ENCODE peak calls at places on chromosomes 13 and 19, in five cellular contexts. I is heart right ventricle, M is ascending aorta, Q is colonic mucosa, U is IMR-90. B is an unnamed sample.

GRCh38 chr13:113951246-113951999 is 22.5 kb downstream of the C13orf46 start:
- DNase-seq in I (peak; percentile 83), M (peak; percentile 30), Q (peak; percentile 85), U (peak; percentile 45), B (peak; percentile 90)

GRCh38 chr13:100439247-100439955 is 149.2 kb downstream of the GGACT start:
- DNase-seq in I (no peak), M (no peak), Q (no peak), U (no peak), B (no peak)

GRCh38 chr19:28349604-28350003 is 863.3 kb downstream of the UQCRFS1 start:
- DNase-seq in I (no peak), M (no peak), Q (no peak), U (no peak), B (no peak)

GRCh38 chr19:6677924-6678689 is 8.1 kb upstream of the TNFSF14 start:
- DNase-seq in I (no peak), M (no peak), Q (peak; percentile 37), U (no peak), B (peak; percentile 68)

GRCh38 chr19:50794074-50794777 is 4.0 kb downstream of the ACP4 start:
- DNase-seq in I (no peak), M (no peak), Q (peak; percentile 47), U (no peak), B (no peak)

GRCh38 chr13:79628463-79628862 is 147.5 kb downstream of the NDFIP2 start:
- DNase-seq in I (no peak), M (no peak), Q (no peak), U (no peak), B (no peak)

GRCh38 chr13:33349314-33349995 is 63.9 kb upstream of the STARD13 start:
- DNase-seq in I (peak; percentile 23), M (peak; percentile 24), Q (peak; percentile 63), U (no peak), B (peak; percentile 20)

GRCh38 chr19:19643158-19644053 is at the start of gene GMIP:
- DNase-seq in I (peak; percentile 72), M (no peak), Q (peak; percentile 92), U (peak; percentile 29), B (peak; percentile 93)

GRCh38 chr13:75647126-75647784 is 11.1 kb downstream of the LMO7 start:
- DNase-seq in I (no peak), M (no peak), Q (no peak), U (peak; percentile 55), B (no peak)

GRCh38 chr19:49335784-49336481 is 727 bp downstream of the CD37 start:
- DNase-seq in I (no peak), M (no peak), Q (no peak), U (no peak), B (no peak)

GRCh38 chr19:47324502-47324901 is 7.5 kb upstream of the C5AR2 start:
- DNase-seq in I (peak; percentile 44), M (no peak), Q (no peak), U (no peak), B (peak; percentile 77)

GRCh38 chr13:24264976-24265375 is 44.4 kb upstream of the C1QTNF9 start:
- DNase-seq in I (no peak), M (no peak), Q (no peak), U (no peak), B (no peak)
- H3K27ac ChIP-seq in I (peak overlapping the region; percentile 45), M (no peak overlapping the region), Q (peak overlapping the region; percentile 6), U (no peak overlapping the region), B (no peak overlapping the region)

GRCh38 chr19:55253264-55253663 is 5.6 kb downstream of the PPP6R1 start:
- DNase-seq in I (no peak), M (no peak), Q (no peak), U (no peak), B (no peak)

GRCh38 chr19:55252760-55253159 is 6.1 kb downstream of the PPP6R1 start:
- DNase-seq in I (no peak), M (no peak), Q (no peak), U (no peak), B (no peak)

GRCh38 chr19:55249841-55250240 is 9.0 kb downstream of the PPP6R1 start:
- DNase-seq in I (no peak), M (no peak), Q (no peak), U (no peak), B (no peak)

GRCh38 chr19:55250262-55251036 is 8.4 kb downstream of the PPP6R1 start:
- DNase-seq in I (no peak), M (no peak), Q (no peak), U (no peak), B (no peak)

DNA sequence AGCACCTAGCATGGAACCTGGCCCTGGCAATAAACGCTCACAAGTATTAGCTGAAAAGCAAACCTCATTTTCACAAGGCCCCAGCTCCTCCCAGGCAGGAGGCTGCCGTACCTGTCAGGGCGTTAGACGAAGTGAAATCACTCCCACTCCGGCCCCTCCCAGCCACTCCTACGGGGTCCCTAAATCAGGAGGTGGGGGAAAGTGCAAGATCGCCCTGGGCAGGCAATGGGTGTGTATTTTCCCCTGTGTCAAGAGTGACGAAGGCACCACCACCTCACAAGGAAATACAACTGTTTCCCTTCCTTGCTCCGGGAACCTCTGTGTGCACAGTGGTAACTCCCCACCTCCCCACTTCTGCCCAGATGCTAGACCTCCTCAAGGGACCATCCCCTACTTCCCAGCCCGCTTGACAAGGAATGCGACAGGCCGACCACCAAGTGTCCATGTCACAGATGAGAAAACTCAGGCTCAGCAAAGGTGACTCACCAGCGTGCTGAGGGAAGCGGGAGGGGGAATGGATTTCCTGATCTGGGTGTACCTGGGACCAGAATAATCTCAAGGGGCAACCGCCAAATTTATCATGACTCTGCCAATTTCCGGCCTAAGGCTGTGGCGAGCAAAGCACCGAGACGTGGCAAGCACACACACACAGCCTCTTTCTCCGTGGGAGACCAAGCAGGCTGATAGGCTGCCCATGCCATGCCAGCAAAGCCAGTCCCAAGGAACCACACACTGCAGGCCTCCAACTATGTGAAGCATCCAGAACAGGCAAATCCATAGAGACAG is 7.3 kb downstream of the PPP6R1 start:
- DNase-seq in I (no peak), M (no peak), Q (peak; percentile 76), U (peak; percentile 16), B (no peak)
- H3K4me1 ChIP-seq in I (peaks cover 43% of the 10 kb centered on the region), M (peaks cover 3% of the 10 kb centered on the region), Q (peaks cover 21% of the 10 kb centered on the region), U (peaks cover 8% of the 10 kb centered on the region), B (peaks cover 15% of the 10 kb centered on the region)

GRCh38 chr19:44588753-44589112 is 24.6 kb upstream of the IGSF23 start:
- DNase-seq in I (no peak), M (no peak), Q (no peak), U (no peak), B (no peak)

GRCh38 chr19:44585371-44586141 is 27.8 kb upstream of the IGSF23 start:
- DNase-seq in I (no peak), M (no peak), Q (no peak), U (peak; percentile 53), B (no peak)

GRCh38 chr19:44592451-44592890 is 20.9 kb upstream of the IGSF23 start:
- DNase-seq in I (peak; percentile 39), M (no peak), Q (no peak), U (no peak), B (no peak)

GRCh38 chr19:44590245-44591059 is 22.9 kb upstream of the IGSF23 start:
- DNase-seq in I (no peak), M (no peak), Q (no peak), U (no peak), B (no peak)

GRCh38 chr19:44587863-44588752 is 25.3 kb upstream of the IGSF23 start:
- DNase-seq in I (no peak), M (no peak), Q (no peak), U (peak; percentile 96), B (no peak)
- H3K27ac ChIP-seq in I (no peak overlapping the region), M (no peak overlapping the region), Q (no peak overlapping the region), U (peak overlapping the region; percentile 99), B (no peak overlapping the region)

GRCh38 chr13:104006625-104007061 is 940.4 kb upstream of the SLC10A2 start:
- DNase-seq in I (no peak), M (no peak), Q (no peak), U (peak; percentile 50), B (no peak)
- H3K4me1 ChIP-seq in I (no peaks in the 10 kb centered on the region), M (no peaks in the 10 kb centered on the region), Q (no peaks in the 10 kb centered on the region), U (peaks cover 2% of the 10 kb centered on the region), B (no peaks in the 10 kb centered on the region)

DNA sequence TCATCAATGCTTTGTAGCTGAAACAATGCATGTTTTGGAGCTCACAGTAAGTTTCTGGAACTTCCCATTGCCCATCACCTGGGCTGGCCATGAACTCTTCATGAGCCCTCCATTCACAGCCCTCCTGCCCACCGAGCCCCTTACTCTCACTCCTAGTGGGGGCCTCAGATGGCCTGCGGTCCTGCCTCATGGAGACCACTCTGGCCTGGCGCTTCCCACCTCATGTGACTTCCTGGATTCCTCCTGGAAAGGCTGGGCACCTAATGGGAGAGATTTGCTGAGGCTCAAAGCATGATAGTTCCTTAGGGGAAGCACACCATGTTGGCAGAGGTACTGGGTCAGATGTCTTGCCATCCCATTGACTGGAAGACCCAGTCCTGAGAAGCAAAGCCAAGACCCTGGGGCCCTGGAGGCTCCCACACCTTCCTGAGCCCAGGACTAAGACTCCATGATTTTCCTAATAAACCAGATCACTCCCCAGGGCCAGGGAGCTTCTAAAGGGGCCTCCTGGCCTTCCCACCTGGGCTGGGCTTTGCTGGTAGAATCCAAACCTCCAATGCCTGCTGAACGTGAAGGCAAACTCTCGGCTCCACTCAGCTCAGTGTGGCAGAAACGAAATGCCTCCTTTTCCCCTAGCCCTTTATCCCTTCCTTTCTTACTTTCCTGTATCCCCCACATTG is 49.4 kb upstream of the ZNF536 start:
- DNase-seq in I (no peak), M (no peak), Q (no peak), U (no peak), B (no peak)
- H3K27ac ChIP-seq in I (no peak overlapping the region), M (no peak overlapping the region), Q (no peak overlapping the region), U (no peak overlapping the region), B (no peak overlapping the region)